ENCODE peak calls at places on chromosomes 2 and 18, in seven cellular contexts. A is HEK293T; M is epithelial cell of esophagus; X is SJSA1; J is EH; W is CD8-positive, alpha-beta T cell; O is Peyer's patch. E is an unnamed sample.

GRCh38 chr18:62999392-62999791 is 284.1 kb downstream of the PHLPP1 start:
- DNase-seq in J (peak), A (no peak), W (no peak), O (peak), M (no peak), X (no peak), E (peak)

GRCh38 chr2:42977236-42978174 is 185.1 kb upstream of the HAAO start:
- DNase-seq in J (no peak), O (peak), X (no peak), M (no peak), A (no peak), W (no peak), E (no peak)

GRCh38 chr2:81087646-81088045 is 783.1 kb upstream of the LRRTM1 start:
- DNase-seq in M (no peak), W (no peak), A (no peak), X (no peak), O (no peak), J (no peak), E (no peak)

GRCh38 chr2:212711851-212712250 is 173.2 kb upstream of the ERBB4 start:
- DNase-seq in M (peak), O (no peak), A (no peak), X (peak), J (peak), W (no peak), E (peak)

GRCh38 chr2:2788076-2788475 is 457.0 kb upstream of the MYT1L start:
- DNase-seq in W (no peak), J (no peak), O (no peak), A (no peak), M (no peak), X (no peak), E (no peak)

GRCh38 chr2:43318791-43319190 is 92.4 kb upstream of the ZFP36L2 start:
- DNase-seq in A (no peak), J (peak), X (peak), O (no peak), M (no peak), W (no peak), E (peak)

GRCh38 chr2:158099716-158100115 is 2.0 kb upstream of the UPP2 start:
- DNase-seq in W (no peak), M (peak), J (no peak), X (no peak), A (no peak), O (no peak), E (peak)

GRCh38 chr18:46510386-46510785 is 146.6 kb downstream of the LOXHD1 start:
- DNase-seq in X (no peak), M (no peak), J (no peak), A (no peak), W (no peak), O (no peak), E (no peak)

GRCh38 chr2:238320648-238321281 is 447 bp downstream of the TRAF3IP1 start:
- DNase-seq in O (no peak), A (no peak), M (peak), X (no peak), W (no peak), J (peak), E (peak)

GRCh38 chr18:73147591-73147990 is 279.8 kb upstream of the NETO1 start:
- DNase-seq in O (no peak), J (no peak), W (no peak), A (no peak), M (no peak), X (no peak), E (no peak)

GRCh38 chr2:54810236-54810635 is 86.8 kb downstream of the EML6 start:
- DNase-seq in X (no peak), O (no peak), A (no peak), M (no peak), W (no peak), J (no peak), E (no peak)

GRCh38 chr2:132620115-132620514 is 49.9 kb downstream of the LYPD1 start:
- DNase-seq in O (no peak), W (no peak), J (peak), M (no peak), X (no peak), A (no peak), E (peak)

GRCh38 chr2:15730545-15731212 is 139.0 kb downstream of the DDX1 start:
- DNase-seq in A (peak), X (peak), O (peak), M (peak), W (no peak), J (peak), E (peak)

GRCh38 chr2:159617651-159618050 is 1.3 kb upstream of the BAZ2B start:
- DNase-seq in X (no peak), M (peak), A (no peak), W (no peak), J (peak), O (peak), E (peak)

GRCh38 chr2:105919191-105919811 is 174.6 kb downstream of the NCK2 start:
- DNase-seq in O (peak), W (no peak), J (no peak), M (peak), A (no peak), X (no peak), E (peak)

GRCh38 chr2:221123396-221123795 is 448.7 kb downstream of the EPHA4 start:
- DNase-seq in A (no peak), W (no peak), M (no peak), O (no peak), J (no peak), X (no peak), E (no peak)

GRCh38 chr2:202317080-202317859 is 51.7 kb downstream of the NOP58 start:
- DNase-seq in J (peak), M (peak), X (peak), W (no peak), A (no peak), O (peak), E (peak)

GRCh38 chr18:11767935-11768334 is 78.9 kb downstream of the GNAL start:
- DNase-seq in J (peak), W (no peak), A (no peak), O (no peak), M (peak), X (no peak), E (peak)

GRCh38 chr2:137437386-137437785 is 526.9 kb upstream of the HNMT start:
- DNase-seq in M (peak), J (no peak), O (no peak), A (no peak), X (no peak), W (no peak), E (no peak)

GRCh38 chr18:10912790-10913560 is 236.4 kb downstream of the PIEZO2 start:
- DNase-seq in O (no peak), M (no peak), A (no peak), W (no peak), J (peak), X (peak), E (peak)

GRCh38 chr18:1102848-1103247 is 198.2 kb downstream of the ADCYAP1 start:
- DNase-seq in M (no peak), W (no peak), A (no peak), X (no peak), J (no peak), O (no peak), E (no peak)

GRCh38 chr2:73260338-73260984 is 23.8 kb downstream of the FBXO41 start:
- DNase-seq in A (peak), O (no peak), J (peak), W (peak), M (peak), X (peak), E (peak)

GRCh38 chr2:1680222-1681016 is 63.9 kb downstream of the PXDN start:
- DNase-seq in X (no peak), M (no peak), A (no peak), J (no peak), O (no peak), W (no peak), E (no peak)

GRCh38 chr2:126698991-126699390 is 43.0 kb downstream of the GYPC start:
- DNase-seq in A (no peak), W (no peak), J (no peak), M (no peak), O (no peak), X (no peak), E (no peak)

GRCh38 chr2:200385063-200385635 is 78.7 kb downstream of the SPATS2L start:
- DNase-seq in O (no peak), A (no peak), X (no peak), W (no peak), M (no peak), J (no peak), E (no peak)

GRCh38 chr18:11004951-11005350 is 144.4 kb downstream of the PIEZO2 start:
- DNase-seq in X (no peak), J (no peak), M (no peak), A (no peak), O (no peak), W (no peak), E (no peak)

GRCh38 chr18:51593931-51594330 is 396.4 kb upstream of the MEX3C start:
- DNase-seq in O (no peak), W (no peak), M (no peak), X (no peak), J (no peak), A (no peak), E (no peak)

GRCh38 chr18:76687271-76688006 is 134.9 kb upstream of the ZNF236 start:
- DNase-seq in A (no peak), X (peak), J (no peak), M (peak), W (no peak), O (no peak), E (no peak)